ENCODE peak calls at places on chromosomes 2 and 18, in nine cellular contexts. One of them, this sample, is unnamed.

GRCh38 chr18:55185391-55185790 is 226.1 kb upstream of the CCDC68 start:
- DNase-seq in globus pallidus: no peak
- DNase-seq in GM03348: no peak
- DNase-seq in SJCRH30: no peak
- DNase-seq in T-helper 2 cell: no peak
- DNase-seq in BE2C: no peak
- DNase-seq in NCI-H345: no peak
- DNase-seq in stimulated activated CD8-positive, alpha-beta memory T cell treated with anti-CD3 and anti-CD28 coated beads, Interleukin-7, amount 100 ng/mL, for 24 hours: no peak
- DNase-seq in endothelial cell: no peak
- DNase-seq in this sample: no peak

GRCh38 chr2:10257036-10257435 is 45.7 kb upstream of the HPCAL1 start:
- DNase-seq in NCI-H345: no peak
- DNase-seq in globus pallidus: no peak
- DNase-seq in stimulated activated CD8-positive, alpha-beta memory T cell treated with anti-CD3 and anti-CD28 coated beads, Interleukin-7, amount 100 ng/mL, for 24 hours: no peak
- DNase-seq in GM03348: no peak
- DNase-seq in SJCRH30: no peak
- DNase-seq in T-helper 2 cell: no peak
- DNase-seq in BE2C: no peak
- DNase-seq in endothelial cell: no peak
- DNase-seq in this sample: no peak

GRCh38 chr2:213188971-213189899 is 37.8 kb upstream of the IKZF2 start:
- DNase-seq in SJCRH30: peak
- DNase-seq in globus pallidus: peak
- DNase-seq in GM03348: peak
- DNase-seq in BE2C: peak
- DNase-seq in NCI-H345: peak
- DNase-seq in stimulated activated CD8-positive, alpha-beta memory T cell treated with anti-CD3 and anti-CD28 coated beads, Interleukin-7, amount 100 ng/mL, for 24 hours: no peak
- DNase-seq in T-helper 2 cell: no peak
- DNase-seq in endothelial cell: peak
- DNase-seq in this sample: no peak

GRCh38 chr18:74182335-74182734 is 34.0 kb downstream of the TIMM21 start:
- DNase-seq in BE2C: no peak
- DNase-seq in GM03348: no peak
- DNase-seq in endothelial cell: no peak
- DNase-seq in T-helper 2 cell: no peak
- DNase-seq in SJCRH30: no peak
- DNase-seq in globus pallidus: no peak
- DNase-seq in stimulated activated CD8-positive, alpha-beta memory T cell treated with anti-CD3 and anti-CD28 coated beads, Interleukin-7, amount 100 ng/mL, for 24 hours: no peak
- DNase-seq in NCI-H345: no peak
- DNase-seq in this sample: no peak

GRCh38 chr2:60493804-60494392 is 59.6 kb downstream of the BCL11A start:
- DNase-seq in BE2C: no peak
- DNase-seq in stimulated activated CD8-positive, alpha-beta memory T cell treated with anti-CD3 and anti-CD28 coated beads, Interleukin-7, amount 100 ng/mL, for 24 hours: no peak
- DNase-seq in globus pallidus: no peak
- DNase-seq in GM03348: no peak
- DNase-seq in SJCRH30: no peak
- DNase-seq in NCI-H345: no peak
- DNase-seq in T-helper 2 cell: no peak
- DNase-seq in endothelial cell: no peak
- DNase-seq in this sample: no peak

GRCh38 chr2:7905756-7906155 is 776.1 kb upstream of the ID2 start:
- DNase-seq in SJCRH30: no peak
- DNase-seq in NCI-H345: peak
- DNase-seq in stimulated activated CD8-positive, alpha-beta memory T cell treated with anti-CD3 and anti-CD28 coated beads, Interleukin-7, amount 100 ng/mL, for 24 hours: no peak
- DNase-seq in GM03348: no peak
- DNase-seq in T-helper 2 cell: no peak
- DNase-seq in globus pallidus: no peak
- DNase-seq in BE2C: no peak
- DNase-seq in endothelial cell: no peak
- DNase-seq in this sample: no peak

GRCh38 chr18:48360376-48361021 is 48.7 kb downstream of the ZBTB7C start:
- DNase-seq in GM03348: no peak
- DNase-seq in endothelial cell: no peak
- DNase-seq in globus pallidus: no peak
- DNase-seq in stimulated activated CD8-positive, alpha-beta memory T cell treated with anti-CD3 and anti-CD28 coated beads, Interleukin-7, amount 100 ng/mL, for 24 hours: no peak
- DNase-seq in NCI-H345: no peak
- DNase-seq in BE2C: no peak
- DNase-seq in T-helper 2 cell: no peak
- DNase-seq in SJCRH30: no peak
- DNase-seq in this sample: no peak

GRCh38 chr18:75161629-75162028 is 47.3 kb downstream of the PTGR3 start:
- DNase-seq in NCI-H345: peak
- DNase-seq in endothelial cell: no peak
- DNase-seq in T-helper 2 cell: peak
- DNase-seq in BE2C: no peak
- DNase-seq in stimulated activated CD8-positive, alpha-beta memory T cell treated with anti-CD3 and anti-CD28 coated beads, Interleukin-7, amount 100 ng/mL, for 24 hours: no peak
- DNase-seq in globus pallidus: peak
- DNase-seq in SJCRH30: peak
- DNase-seq in GM03348: peak
- DNase-seq in this sample: no peak

GRCh38 chr2:42495234-42495581 is 1.4 kb upstream of the KCNG3 start:
- DNase-seq in GM03348: no peak
- DNase-seq in stimulated activated CD8-positive, alpha-beta memory T cell treated with anti-CD3 and anti-CD28 coated beads, Interleukin-7, amount 100 ng/mL, for 24 hours: no peak
- DNase-seq in NCI-H345: no peak
- DNase-seq in globus pallidus: no peak
- DNase-seq in SJCRH30: no peak
- DNase-seq in BE2C: no peak
- DNase-seq in T-helper 2 cell: no peak
- DNase-seq in endothelial cell: no peak
- DNase-seq in this sample: no peak

GRCh38 chr2:147405651-147406050 is 439.2 kb upstream of the ACVR2A start:
- DNase-seq in GM03348: no peak
- DNase-seq in T-helper 2 cell: no peak
- DNase-seq in globus pallidus: no peak
- DNase-seq in stimulated activated CD8-positive, alpha-beta memory T cell treated with anti-CD3 and anti-CD28 coated beads, Interleukin-7, amount 100 ng/mL, for 24 hours: no peak
- DNase-seq in SJCRH30: no peak
- DNase-seq in NCI-H345: no peak
- DNase-seq in endothelial cell: no peak
- DNase-seq in BE2C: no peak
- DNase-seq in this sample: no peak

GRCh38 chr2:62474173-62474572 is 31.8 kb downstream of the TMEM17 start:
- DNase-seq in SJCRH30: no peak
- DNase-seq in stimulated activated CD8-positive, alpha-beta memory T cell treated with anti-CD3 and anti-CD28 coated beads, Interleukin-7, amount 100 ng/mL, for 24 hours: no peak
- DNase-seq in T-helper 2 cell: no peak
- DNase-seq in BE2C: no peak
- DNase-seq in GM03348: peak
- DNase-seq in NCI-H345: no peak
- DNase-seq in endothelial cell: no peak
- DNase-seq in globus pallidus: no peak
- DNase-seq in this sample: no peak

GRCh38 chr2:71725836-71726235 is 272.5 kb downstream of the DYSF start:
- DNase-seq in endothelial cell: no peak
- DNase-seq in globus pallidus: no peak
- DNase-seq in SJCRH30: no peak
- DNase-seq in stimulated activated CD8-positive, alpha-beta memory T cell treated with anti-CD3 and anti-CD28 coated beads, Interleukin-7, amount 100 ng/mL, for 24 hours: no peak
- DNase-seq in T-helper 2 cell: no peak
- DNase-seq in NCI-H345: no peak
- DNase-seq in BE2C: no peak
- DNase-seq in GM03348: no peak
- DNase-seq in this sample: no peak

GRCh38 chr2:214881647-214882205 is 72.2 kb upstream of the BARD1 start:
- DNase-seq in endothelial cell: no peak
- DNase-seq in GM03348: no peak
- DNase-seq in NCI-H345: no peak
- DNase-seq in BE2C: no peak
- DNase-seq in T-helper 2 cell: no peak
- DNase-seq in SJCRH30: peak
- DNase-seq in globus pallidus: peak
- DNase-seq in stimulated activated CD8-positive, alpha-beta memory T cell treated with anti-CD3 and anti-CD28 coated beads, Interleukin-7, amount 100 ng/mL, for 24 hours: no peak
- DNase-seq in this sample: peak

GRCh38 chr2:40178171-40178778 is 273.6 kb downstream of the SLC8A1 start:
- DNase-seq in globus pallidus: no peak
- DNase-seq in endothelial cell: no peak
- DNase-seq in T-helper 2 cell: no peak
- DNase-seq in stimulated activated CD8-positive, alpha-beta memory T cell treated with anti-CD3 and anti-CD28 coated beads, Interleukin-7, amount 100 ng/mL, for 24 hours: no peak
- DNase-seq in BE2C: no peak
- DNase-seq in GM03348: no peak
- DNase-seq in NCI-H345: no peak
- DNase-seq in SJCRH30: no peak
- DNase-seq in this sample: no peak

GRCh38 chr2:75568174-75568573 is 7.4 kb upstream of the EVA1A start:
- DNase-seq in endothelial cell: no peak
- DNase-seq in GM03348: no peak
- DNase-seq in stimulated activated CD8-positive, alpha-beta memory T cell treated with anti-CD3 and anti-CD28 coated beads, Interleukin-7, amount 100 ng/mL, for 24 hours: no peak
- DNase-seq in T-helper 2 cell: no peak
- DNase-seq in BE2C: no peak
- DNase-seq in SJCRH30: no peak
- DNase-seq in globus pallidus: no peak
- DNase-seq in NCI-H345: no peak
- DNase-seq in this sample: no peak

GRCh38 chr2:27353762-27354596 is 2.6 kb downstream of the GTF3C2 start:
- DNase-seq in endothelial cell: no peak
- DNase-seq in T-helper 2 cell: no peak
- DNase-seq in globus pallidus: no peak
- DNase-seq in SJCRH30: no peak
- DNase-seq in GM03348: no peak
- DNase-seq in BE2C: no peak
- DNase-seq in NCI-H345: no peak
- DNase-seq in stimulated activated CD8-positive, alpha-beta memory T cell treated with anti-CD3 and anti-CD28 coated beads, Interleukin-7, amount 100 ng/mL, for 24 hours: no peak
- DNase-seq in this sample: no peak

GRCh38 chr2:18214936-18215335 is 336.5 kb downstream of the KCNS3 start:
- DNase-seq in T-helper 2 cell: no peak
- DNase-seq in NCI-H345: no peak
- DNase-seq in globus pallidus: no peak
- DNase-seq in SJCRH30: no peak
- DNase-seq in GM03348: no peak
- DNase-seq in BE2C: no peak
- DNase-seq in stimulated activated CD8-positive, alpha-beta memory T cell treated with anti-CD3 and anti-CD28 coated beads, Interleukin-7, amount 100 ng/mL, for 24 hours: no peak
- DNase-seq in endothelial cell: no peak
- DNase-seq in this sample: no peak

GRCh38 chr2:10619643-10620042 is 70.1 kb downstream of the NOL10 start:
- DNase-seq in BE2C: no peak
- DNase-seq in NCI-H345: no peak
- DNase-seq in T-helper 2 cell: no peak
- DNase-seq in stimulated activated CD8-positive, alpha-beta memory T cell treated with anti-CD3 and anti-CD28 coated beads, Interleukin-7, amount 100 ng/mL, for 24 hours: no peak
- DNase-seq in GM03348: no peak
- DNase-seq in globus pallidus: no peak
- DNase-seq in endothelial cell: no peak
- DNase-seq in SJCRH30: no peak
- DNase-seq in this sample: no peak

GRCh38 chr2:31420936-31421335 is 6.4 kb upstream of the XDH start:
- DNase-seq in globus pallidus: no peak
- DNase-seq in SJCRH30: no peak
- DNase-seq in BE2C: no peak
- DNase-seq in endothelial cell: no peak
- DNase-seq in GM03348: no peak
- DNase-seq in stimulated activated CD8-positive, alpha-beta memory T cell treated with anti-CD3 and anti-CD28 coated beads, Interleukin-7, amount 100 ng/mL, for 24 hours: no peak
- DNase-seq in NCI-H345: no peak
- DNase-seq in T-helper 2 cell: no peak
- DNase-seq in this sample: no peak

GRCh38 chr2:239305222-239305575 is 95.6 kb downstream of the HDAC4 start:
- DNase-seq in T-helper 2 cell: no peak
- DNase-seq in GM03348: no peak
- DNase-seq in stimulated activated CD8-positive, alpha-beta memory T cell treated with anti-CD3 and anti-CD28 coated beads, Interleukin-7, amount 100 ng/mL, for 24 hours: no peak
- DNase-seq in SJCRH30: no peak
- DNase-seq in BE2C: peak
- DNase-seq in endothelial cell: no peak
- DNase-seq in globus pallidus: no peak
- DNase-seq in NCI-H345: no peak
- DNase-seq in this sample: no peak

GRCh38 chr2:20536619-20537422 is 89.9 kb downstream of the RHOB start:
- DNase-seq in endothelial cell: no peak
- DNase-seq in SJCRH30: no peak
- DNase-seq in stimulated activated CD8-positive, alpha-beta memory T cell treated with anti-CD3 and anti-CD28 coated beads, Interleukin-7, amount 100 ng/mL, for 24 hours: no peak
- DNase-seq in GM03348: no peak
- DNase-seq in NCI-H345: no peak
- DNase-seq in globus pallidus: peak
- DNase-seq in T-helper 2 cell: no peak
- DNase-seq in BE2C: peak
- DNase-seq in this sample: no peak

GRCh38 chr2:180449171-180449570 is 442.1 kb upstream of the CWC22 start:
- DNase-seq in GM03348: no peak
- DNase-seq in T-helper 2 cell: no peak
- DNase-seq in SJCRH30: no peak
- DNase-seq in globus pallidus: no peak
- DNase-seq in endothelial cell: no peak
- DNase-seq in BE2C: no peak
- DNase-seq in stimulated activated CD8-positive, alpha-beta memory T cell treated with anti-CD3 and anti-CD28 coated beads, Interleukin-7, amount 100 ng/mL, for 24 hours: no peak
- DNase-seq in NCI-H345: no peak
- DNase-seq in this sample: no peak

GRCh38 chr2:229407170-229407569 is 136.1 kb upstream of the PID1 start:
- DNase-seq in T-helper 2 cell: no peak
- DNase-seq in endothelial cell: no peak
- DNase-seq in stimulated activated CD8-positive, alpha-beta memory T cell treated with anti-CD3 and anti-CD28 coated beads, Interleukin-7, amount 100 ng/mL, for 24 hours: no peak
- DNase-seq in BE2C: no peak
- DNase-seq in SJCRH30: peak
- DNase-seq in GM03348: peak
- DNase-seq in NCI-H345: peak
- DNase-seq in globus pallidus: peak
- DNase-seq in this sample: no peak